ENCODE peak calls at places on chromosome 2, in six cellular contexts. One of them, this sample, is unnamed. For H3K79me1, the result is how much of the 10 kb centered on the place peaks cover.

GRCh38 chr2:239473211-239473805 is 72.5 kb upstream of the HDAC4 start:
- DNase-seq in trophoblast cell: no peak
- DNase-seq in neuronal stem cell: no peak
- DNase-seq in IMR-90: no peak
- DNase-seq in H1: no peak
- DNase-seq in H9: no peak
- DNase-seq in this sample: no peak

GRCh38 chr2:54545700-54546450 is 89.7 kb downstream of the SPTBN1 start:
- DNase-seq in trophoblast cell: no peak
- DNase-seq in IMR-90: peak
- DNase-seq in neuronal stem cell: no peak
- DNase-seq in H9: no peak
- DNase-seq in H1: no peak
- DNase-seq in this sample: peak

GRCh38 chr2:11955314-11955713 is 208.9 kb downstream of the LPIN1 start:
- DNase-seq in IMR-90: peak
- DNase-seq in neuronal stem cell: no peak
- DNase-seq in H9: no peak
- DNase-seq in trophoblast cell: no peak
- DNase-seq in H1: no peak
- DNase-seq in this sample: no peak

GRCh38 chr2:51201295-51201694 is 169.4 kb upstream of the NRXN1 start:
- DNase-seq in H9: no peak
- DNase-seq in trophoblast cell: no peak
- DNase-seq in H1: no peak
- DNase-seq in neuronal stem cell: no peak
- DNase-seq in IMR-90: no peak
- DNase-seq in this sample: no peak

GRCh38 chr2:72137498-72138010 is 10.1 kb downstream of the CYP26B1 start:
- DNase-seq in trophoblast cell: no peak
- DNase-seq in H1: peak
- DNase-seq in neuronal stem cell: peak
- DNase-seq in IMR-90: peak
- DNase-seq in H9: peak
- DNase-seq in this sample: peak

GRCh38 chr2:20217041-20217970 is 7.6 kb downstream of the SDC1 start:
- DNase-seq in H1: no peak
- DNase-seq in trophoblast cell: no peak
- DNase-seq in IMR-90: no peak
- DNase-seq in H9: no peak
- DNase-seq in neuronal stem cell: no peak
- DNase-seq in this sample: no peak

GRCh38 chr2:116832148-116832547 is 982.3 kb upstream of the DDX18 start:
- DNase-seq in H1: no peak
- DNase-seq in IMR-90: no peak
- DNase-seq in trophoblast cell: no peak
- DNase-seq in neuronal stem cell: no peak
- DNase-seq in H9: no peak
- DNase-seq in this sample: no peak

GRCh38 chr2:85503611-85504433 is 35.1 kb upstream of the MAT2A start:
- DNase-seq in IMR-90: peak
- DNase-seq in neuronal stem cell: no peak
- DNase-seq in H1: no peak
- DNase-seq in trophoblast cell: peak
- DNase-seq in H9: no peak
- DNase-seq in this sample: peak

GRCh38 chr2:2793925-2794324 is 462.9 kb upstream of the MYT1L start:
- DNase-seq in neuronal stem cell: no peak
- DNase-seq in H9: no peak
- DNase-seq in IMR-90: no peak
- DNase-seq in trophoblast cell: no peak
- DNase-seq in H1: no peak
- DNase-seq in this sample: no peak

GRCh38 chr2:112836695-112837117 is at the start of gene IL1B:
- DNase-seq in H9: no peak
- DNase-seq in neuronal stem cell: no peak
- DNase-seq in trophoblast cell: no peak
- DNase-seq in H1: no peak
- DNase-seq in IMR-90: peak
- DNase-seq in this sample: peak

GRCh38 chr2:27255660-27256059 is 7.2 kb downstream of the SLC30A3 start:
- DNase-seq in IMR-90: peak
- DNase-seq in H1: no peak
- DNase-seq in trophoblast cell: no peak
- DNase-seq in H9: no peak
- DNase-seq in neuronal stem cell: no peak
- DNase-seq in this sample: no peak

GRCh38 chr2:70938580-70938938 is 2.9 kb downstream of the ATP6V1B1 start:
- DNase-seq in trophoblast cell: no peak
- DNase-seq in H1: no peak
- DNase-seq in IMR-90: no peak
- DNase-seq in neuronal stem cell: no peak
- DNase-seq in H9: no peak
- DNase-seq in this sample: no peak

GRCh38 chr2:45857848-45858520 is 206.5 kb downstream of the PRKCE start:
- DNase-seq in trophoblast cell: no peak
- DNase-seq in neuronal stem cell: no peak
- DNase-seq in IMR-90: no peak
- DNase-seq in H1: no peak
- DNase-seq in H9: no peak
- DNase-seq in this sample: no peak

GRCh38 chr2:38546064-38546463 is 56.7 kb downstream of the HNRNPLL start:
- DNase-seq in IMR-90: no peak
- DNase-seq in trophoblast cell: no peak
- DNase-seq in neuronal stem cell: no peak
- DNase-seq in H1: no peak
- DNase-seq in H9: no peak
- DNase-seq in this sample: no peak
- H3K79me1 ChIP-seq in IMR-90: under half
- H3K79me1 ChIP-seq in trophoblast cell: under half
- H3K79me1 ChIP-seq in neuronal stem cell: under half
- H3K79me1 ChIP-seq in H1: under half
- H3K79me1 ChIP-seq in H9: under half
- H3K79me1 ChIP-seq in this sample: under half

DNA sequence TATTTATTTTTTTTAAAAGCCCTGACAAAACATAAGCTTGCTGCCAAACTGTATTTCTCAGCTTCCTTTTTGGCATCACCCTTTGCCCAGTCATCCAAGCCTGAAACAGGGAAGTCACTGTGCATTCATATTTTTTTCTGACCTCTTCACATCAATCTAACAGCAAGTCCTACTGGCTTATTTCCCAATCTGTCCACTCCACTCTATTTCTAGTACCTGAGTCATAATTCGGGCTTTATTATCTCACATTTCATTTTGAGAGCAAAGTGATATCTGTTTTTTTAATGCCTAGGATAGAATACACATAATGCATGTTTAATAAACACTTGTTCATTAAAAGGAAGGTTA is 5.1 kb downstream of the HNMT start:
- DNase-seq in neuronal stem cell: no peak
- DNase-seq in H1: no peak
- DNase-seq in IMR-90: peak
- DNase-seq in trophoblast cell: no peak
- DNase-seq in H9: no peak
- DNase-seq in this sample: peak
- H4K91ac ChIP-seq in neuronal stem cell: no peak
- H4K91ac ChIP-seq in H1: no peak
- H4K91ac ChIP-seq in IMR-90: no peak
- H4K91ac ChIP-seq in trophoblast cell: no peak
- H4K91ac ChIP-seq in H9: no peak
- H4K91ac ChIP-seq in this sample: no peak

DNA sequence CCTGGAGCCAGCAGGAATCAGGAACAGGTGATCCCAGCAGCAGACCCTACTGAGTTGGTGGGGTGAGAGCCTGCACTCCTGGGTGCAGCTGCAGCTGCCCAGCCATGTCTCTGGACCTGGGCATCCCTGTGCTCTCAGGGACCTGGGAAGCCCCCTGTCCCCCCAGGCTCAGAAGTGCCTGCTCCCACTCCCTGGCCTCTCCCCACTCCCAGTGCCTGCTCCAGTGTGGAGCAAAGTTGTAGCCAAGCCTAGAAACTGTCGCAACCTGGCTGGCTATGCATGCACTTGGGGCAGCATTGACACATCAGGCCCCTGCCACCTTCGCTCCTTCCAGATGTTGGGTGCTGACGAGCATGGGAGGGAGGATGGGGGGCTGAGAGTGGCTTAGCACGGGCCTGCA is 1124.7 kb upstream of the ACVR2A start:
- DNase-seq in H1: no peak
- DNase-seq in neuronal stem cell: no peak
- DNase-seq in IMR-90: no peak
- DNase-seq in trophoblast cell: no peak
- DNase-seq in H9: no peak
- DNase-seq in this sample: no peak
- H3K79me1 ChIP-seq in H1: under half
- H3K79me1 ChIP-seq in neuronal stem cell: under half
- H3K79me1 ChIP-seq in IMR-90: under half
- H3K79me1 ChIP-seq in trophoblast cell: under half
- H3K79me1 ChIP-seq in H9: under half
- H3K79me1 ChIP-seq in this sample: under half

GRCh38 chr2:158580760-158581159 is 124.0 kb downstream of the PKP4 start:
- DNase-seq in H9: no peak
- DNase-seq in H1: no peak
- DNase-seq in trophoblast cell: no peak
- DNase-seq in neuronal stem cell: no peak
- DNase-seq in IMR-90: no peak
- DNase-seq in this sample: no peak

GRCh38 chr2:158570869-158571268 is 114.1 kb downstream of the PKP4 start:
- DNase-seq in trophoblast cell: no peak
- DNase-seq in neuronal stem cell: no peak
- DNase-seq in H1: no peak
- DNase-seq in IMR-90: no peak
- DNase-seq in H9: no peak
- DNase-seq in this sample: no peak

GRCh38 chr2:158578703-158579330 is 122.1 kb downstream of the PKP4 start:
- DNase-seq in IMR-90: no peak
- DNase-seq in H1: no peak
- DNase-seq in H9: no peak
- DNase-seq in trophoblast cell: no peak
- DNase-seq in neuronal stem cell: no peak
- DNase-seq in this sample: no peak

GRCh38 chr2:158573739-158574138 is 117.0 kb downstream of the PKP4 start:
- DNase-seq in H1: no peak
- DNase-seq in H9: peak
- DNase-seq in IMR-90: no peak
- DNase-seq in neuronal stem cell: no peak
- DNase-seq in trophoblast cell: no peak
- DNase-seq in this sample: no peak

DNA sequence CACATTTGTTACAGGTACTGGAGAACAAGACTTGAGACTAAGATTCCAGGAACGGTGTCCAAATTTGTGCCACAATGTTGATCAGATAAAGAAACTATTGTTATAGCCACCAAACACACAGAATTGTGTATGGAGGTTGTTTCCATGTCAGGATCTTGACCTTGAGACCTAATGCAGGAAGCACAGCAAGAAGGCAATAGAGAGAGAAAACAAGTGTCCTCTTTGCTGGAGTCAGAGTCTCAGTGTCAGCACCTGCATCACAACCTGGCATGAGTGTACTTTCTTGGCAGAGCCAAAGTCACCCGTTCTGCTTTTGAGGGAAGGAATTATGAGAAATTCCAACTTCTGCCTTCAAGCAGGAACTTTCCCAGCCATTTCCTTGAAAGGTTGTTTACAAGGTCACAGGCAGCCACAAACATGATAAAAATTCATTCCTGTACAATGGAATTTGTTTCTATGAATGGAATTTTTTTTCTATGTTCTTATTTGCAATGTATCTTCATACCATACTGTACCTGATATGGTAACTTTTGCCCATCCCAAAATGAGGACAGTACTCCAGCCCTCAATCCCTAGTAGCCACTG is 118.4 kb downstream of the PKP4 start:
- DNase-seq in H9: no peak
- DNase-seq in IMR-90: peak
- DNase-seq in H1: no peak
- DNase-seq in neuronal stem cell: no peak
- DNase-seq in trophoblast cell: no peak
- DNase-seq in this sample: peak
- H4K91ac ChIP-seq in H9: no peak
- H4K91ac ChIP-seq in IMR-90: no peak
- H4K91ac ChIP-seq in H1: no peak
- H4K91ac ChIP-seq in neuronal stem cell: no peak
- H4K91ac ChIP-seq in trophoblast cell: no peak
- H4K91ac ChIP-seq in this sample: no peak

GRCh38 chr2:98459776-98460175 is 15.1 kb downstream of the INPP4A start:
- DNase-seq in H9: no peak
- DNase-seq in neuronal stem cell: no peak
- DNase-seq in IMR-90: peak
- DNase-seq in trophoblast cell: no peak
- DNase-seq in H1: no peak
- DNase-seq in this sample: peak
- H3K79me1 ChIP-seq in H9: under half
- H3K79me1 ChIP-seq in neuronal stem cell: under half
- H3K79me1 ChIP-seq in IMR-90: under half
- H3K79me1 ChIP-seq in trophoblast cell: under half
- H3K79me1 ChIP-seq in H1: under half
- H3K79me1 ChIP-seq in this sample: under half

DNA sequence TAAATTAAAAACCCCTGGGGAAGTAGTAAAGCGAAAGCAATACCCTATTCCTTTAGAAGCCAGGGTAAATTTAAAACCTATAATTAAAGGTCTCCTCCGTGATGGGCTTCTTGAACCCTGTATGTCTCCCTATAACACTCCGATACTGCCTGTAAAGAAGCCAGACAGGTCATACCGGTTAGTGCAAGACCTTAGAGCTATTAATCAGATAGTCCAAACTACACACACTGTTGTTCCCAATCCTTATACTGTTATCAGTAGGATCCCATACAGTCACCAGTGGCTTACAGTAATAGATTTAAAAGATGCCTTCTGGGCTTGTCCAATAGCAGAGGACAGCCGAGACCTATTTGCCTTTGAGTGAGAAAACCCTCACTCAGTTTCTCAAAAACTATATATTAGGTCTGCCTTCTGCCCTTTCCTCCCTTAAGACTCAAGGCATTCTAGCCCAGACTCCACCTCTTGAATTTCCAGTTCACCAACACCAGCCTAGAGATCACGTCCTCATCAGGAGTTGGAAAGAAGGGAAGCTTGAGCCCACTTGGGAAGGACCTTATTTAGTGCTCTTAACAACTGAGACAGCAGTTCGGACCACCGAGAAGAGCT is 12.4 kb upstream of the SAP130 start:
- DNase-seq in trophoblast cell: peak
- DNase-seq in H9: no peak
- DNase-seq in IMR-90: no peak
- DNase-seq in H1: no peak
- DNase-seq in neuronal stem cell: no peak
- DNase-seq in this sample: no peak
- H4K91ac ChIP-seq in trophoblast cell: no peak
- H4K91ac ChIP-seq in H9: no peak
- H4K91ac ChIP-seq in IMR-90: no peak
- H4K91ac ChIP-seq in H1: no peak
- H4K91ac ChIP-seq in neuronal stem cell: no peak
- H4K91ac ChIP-seq in this sample: no peak

This sample was measured in mesenchymal stem cell.